ENCODE peak calls at places on chromosomes 3 and 15, in seven cellular contexts. G is GM23248, T is mesenchymal stem cell, W is lower lobe of right lung, Y is ascending aorta, S is esophagus squamous epithelium, P is left ventricle myocardium inferior. H is an unnamed sample. For H3K36me3, the result is how much of the 10 kb centered on the place peaks cover.

GRCh38 chr15:63070681-63071129 is 28.2 kb downstream of the TPM1 start:
- DNase-seq in G (peak), T (peak), W (no peak), Y (no peak), S (no peak), P (no peak), H (no peak)

GRCh38 chr3:26260073-26260623 is 362.4 kb upstream of the LRRC3B start:
- DNase-seq in G (no peak), T (no peak), W (no peak), Y (no peak), S (no peak), P (no peak), H (no peak)

GRCh38 chr3:194270627-194271458 is 80.3 kb downstream of the CPN2 start:
- DNase-seq in G (peak), T (peak), W (peak), Y (peak), S (no peak), P (peak), H (no peak)

GRCh38 chr3:136952292-136952691 is 5.5 kb upstream of the IL20RB start:
- DNase-seq in G (peak), T (peak), W (no peak), Y (no peak), S (no peak), P (no peak), H (no peak)

GRCh38 chr3:32626650-32627049 is 56.0 kb upstream of the DYNC1LI1 start:
- DNase-seq in G (no peak), T (no peak), W (no peak), Y (no peak), S (no peak), P (no peak), H (no peak)

GRCh38 chr3:179811321-179812095 is 158.7 kb downstream of the USP13 start:
- DNase-seq in G (peak), T (peak), W (no peak), Y (no peak), S (no peak), P (no peak), H (no peak)

GRCh38 chr15:52698514-52698913 is 19.3 kb upstream of the ATOSA start:
- DNase-seq in G (no peak), T (peak), W (no peak), Y (no peak), S (no peak), P (no peak), H (no peak)

GRCh38 chr15:59691194-59691805 is 2.2 kb upstream of the BNIP2 start:
- DNase-seq in G (peak), T (peak), W (no peak), Y (no peak), S (no peak), P (no peak), H (no peak)

GRCh38 chr3:89113887-89114840 is 6.7 kb downstream of the EPHA3 start:
- DNase-seq in G (peak), T (peak), W (peak), Y (no peak), S (no peak), P (peak), H (no peak)

GRCh38 chr3:113532698-113533533 is 561 bp downstream of the SIDT1 start:
- DNase-seq in G (peak), T (peak), W (peak), Y (no peak), S (no peak), P (no peak), H (peak)

GRCh38 chr15:44720460-44721185 is 9.3 kb downstream of the B2M start:
- DNase-seq in G (no peak), T (no peak), W (no peak), Y (no peak), S (no peak), P (no peak), H (no peak)

GRCh38 chr15:44718180-44718926 is 7.0 kb downstream of the B2M start:
- DNase-seq in G (no peak), T (no peak), W (no peak), Y (no peak), S (no peak), P (no peak), H (no peak)

GRCh38 chr15:44719293-44719999 is 8.1 kb downstream of the B2M start:
- DNase-seq in G (no peak), T (peak), W (no peak), Y (no peak), S (no peak), P (no peak), H (peak)

GRCh38 chr15:44716983-44717602 is 5.8 kb downstream of the B2M start:
- DNase-seq in G (no peak), T (no peak), W (no peak), Y (no peak), S (no peak), P (no peak), H (no peak)

GRCh38 chr15:44718927-44719292 is 7.6 kb downstream of the B2M start:
- DNase-seq in G (no peak), T (no peak), W (no peak), Y (no peak), S (no peak), P (no peak), H (no peak)
- H3K27ac ChIP-seq in G (no peak), T (no peak), W (no peak), Y (no peak), S (no peak), P (no peak), H (peak)

DNA sequence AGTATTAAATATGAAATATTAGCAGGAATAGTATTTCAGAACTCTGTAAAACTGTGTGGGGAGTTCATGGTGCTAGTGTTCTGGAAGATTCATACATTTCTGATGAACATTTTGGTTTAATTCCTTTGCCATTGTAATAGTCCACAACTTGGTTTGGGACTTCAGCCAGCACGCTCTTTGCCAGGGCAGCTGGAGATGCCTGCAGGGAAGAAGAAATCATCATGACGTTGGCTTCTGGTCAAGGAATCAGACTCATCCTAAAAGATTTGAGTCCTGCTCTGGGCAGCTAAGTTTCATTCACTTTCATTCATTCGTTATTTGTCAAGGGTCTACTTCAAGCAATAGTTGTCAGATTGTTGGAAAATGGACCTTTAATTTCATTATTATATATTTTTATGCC is 32.4 kb upstream of the MRPL3 start:
- DNase-seq in G (peak), T (no peak), W (no peak), Y (no peak), S (no peak), P (no peak), H (no peak)
- H3K36me3 ChIP-seq in G (under half), T (under half), W (under half), Y (under half), S (under half), P (under half), H (under half)

DNA sequence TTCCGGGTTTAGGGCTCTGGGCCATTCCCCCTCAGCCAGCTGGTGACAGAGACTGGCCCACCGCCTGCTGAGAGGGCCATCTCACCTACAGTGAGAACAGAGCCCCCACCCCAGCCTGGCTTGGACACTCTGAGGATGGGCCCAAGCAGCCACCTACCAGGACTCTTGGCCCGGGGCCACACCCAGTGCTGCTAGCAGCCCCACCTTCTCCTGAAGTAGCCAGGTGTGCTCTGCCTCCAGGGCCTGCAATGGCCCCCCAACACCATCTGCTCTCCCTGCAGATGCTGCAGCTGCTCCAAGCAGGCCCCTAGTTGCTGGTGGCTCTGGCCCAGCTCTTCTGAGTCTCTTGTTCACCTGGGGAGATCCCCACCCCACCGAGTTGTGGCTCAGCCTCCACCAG is 6.9 kb upstream of the CLK3 start:
- DNase-seq in G (no peak), T (no peak), W (no peak), Y (no peak), S (no peak), P (no peak), H (no peak)
- H3K27ac ChIP-seq in G (no peak), T (no peak), W (no peak), Y (no peak), S (no peak), P (no peak), H (no peak)

DNA sequence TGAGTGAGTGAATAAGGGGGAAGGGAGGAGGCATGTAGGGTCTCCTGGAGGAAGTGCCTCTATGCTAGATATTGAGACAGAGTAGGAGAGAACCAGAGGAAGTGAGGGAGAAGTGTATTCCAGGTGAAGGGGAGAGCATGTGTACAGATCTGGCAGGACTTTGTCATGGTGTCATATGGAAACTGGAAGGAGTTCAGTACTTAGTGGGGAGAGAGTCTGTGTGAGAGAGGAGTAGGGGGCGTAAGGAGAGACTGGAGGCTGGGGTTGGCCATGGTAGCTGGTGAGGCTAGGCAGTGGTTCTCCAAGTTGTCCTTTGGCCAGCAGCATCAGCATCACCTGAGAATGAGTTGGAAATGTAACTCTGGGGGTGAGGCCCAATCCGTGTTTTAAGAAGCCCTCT is 29.6 kb upstream of the EPHB1 start:
- DNase-seq in G (no peak), T (no peak), W (no peak), Y (no peak), S (no peak), P (no peak), H (no peak)
- H3K36me3 ChIP-seq in G (under half), T (under half), W (under half), Y (under half), S (under half), P (under half), H (under half)

DNA sequence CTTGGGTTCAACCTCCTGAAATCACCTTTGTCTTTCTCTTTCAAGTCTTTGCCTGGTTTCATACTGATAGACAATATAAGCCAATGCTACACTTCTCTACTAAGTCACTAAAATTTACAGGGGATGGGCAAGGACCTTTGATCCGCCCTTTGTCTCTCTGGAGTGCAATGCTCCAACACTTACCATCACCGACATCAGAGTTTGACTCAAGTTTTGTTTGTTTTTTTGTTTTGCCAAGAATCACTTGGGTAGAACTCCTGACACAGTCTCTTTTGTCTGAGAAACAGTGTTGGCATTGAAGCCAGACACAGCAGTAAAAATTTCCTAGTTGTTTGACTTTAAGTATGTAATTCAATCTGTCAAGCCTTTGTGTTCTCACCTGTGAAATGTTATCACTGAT is 29.3 kb downstream of the NFKBIZ start:
- DNase-seq in G (no peak), T (no peak), W (no peak), Y (no peak), S (no peak), P (no peak), H (no peak)
- H3K27ac ChIP-seq in G (no peak), T (no peak), W (no peak), Y (no peak), S (peak), P (no peak), H (no peak)

GRCh38 chr15:50485389-50485788 is 61.1 kb downstream of the USP50 start:
- DNase-seq in G (no peak), T (no peak), W (no peak), Y (no peak), S (no peak), P (no peak), H (no peak)
- H3K36me3 ChIP-seq in G (half or more), T (half or more), W (half or more), Y (half or more), S (under half), P (half or more), H (under half)

GRCh38 chr15:93486407-93487117 is 397.6 kb upstream of the RGMA start:
- DNase-seq in G (no peak), T (no peak), W (no peak), Y (no peak), S (no peak), P (no peak), H (no peak)
- H3K27ac ChIP-seq in G (no peak), T (no peak), W (no peak), Y (peak), S (peak), P (peak), H (no peak)

GRCh38 chr15:58282060-58282708 is 144.0 kb downstream of the AQP9 start:
- DNase-seq in G (no peak), T (peak), W (no peak), Y (no peak), S (no peak), P (no peak), H (no peak)
- H3K36me3 ChIP-seq in G (under half), T (under half), W (under half), Y (under half), S (under half), P (under half), H (under half)

DNA sequence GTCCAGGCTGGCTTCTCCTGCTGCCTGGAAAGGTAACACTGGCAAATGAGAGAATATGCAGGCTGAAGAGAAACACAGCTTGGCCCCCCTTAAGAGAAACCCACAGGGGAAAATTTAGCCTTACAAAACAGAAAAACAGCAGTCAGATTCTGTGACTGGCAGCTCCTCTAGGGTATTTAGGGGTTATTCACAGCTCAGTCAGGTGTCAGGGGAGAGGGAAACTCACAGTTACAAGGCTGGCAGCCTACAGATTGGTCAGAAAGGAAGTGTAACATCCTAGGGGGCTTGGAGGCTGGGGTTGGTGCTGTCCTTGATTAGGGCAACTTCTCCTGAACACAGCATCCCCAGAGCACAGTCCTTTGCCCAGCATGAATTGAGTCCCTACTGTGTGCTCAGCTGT is 81.4 kb downstream of the SEMA5B start:
- DNase-seq in G (no peak), T (no peak), W (no peak), Y (no peak), S (no peak), P (no peak), H (no peak)
- H3K27ac ChIP-seq in G (no peak), T (no peak), W (no peak), Y (no peak), S (no peak), P (peak), H (no peak)

GRCh38 chr15:42802168-42802567 is 65.2 kb upstream of the CDAN1 start:
- DNase-seq in G (no peak), T (no peak), W (no peak), Y (no peak), S (no peak), P (no peak), H (no peak)

GRCh38 chr15:42800731-42801474 is 64.0 kb upstream of the CDAN1 start:
- DNase-seq in G (no peak), T (no peak), W (no peak), Y (no peak), S (no peak), P (no peak), H (no peak)

GRCh38 chr15:42798802-42799201 is 61.9 kb upstream of the CDAN1 start:
- DNase-seq in G (no peak), T (no peak), W (no peak), Y (no peak), S (no peak), P (no peak), H (no peak)

DNA sequence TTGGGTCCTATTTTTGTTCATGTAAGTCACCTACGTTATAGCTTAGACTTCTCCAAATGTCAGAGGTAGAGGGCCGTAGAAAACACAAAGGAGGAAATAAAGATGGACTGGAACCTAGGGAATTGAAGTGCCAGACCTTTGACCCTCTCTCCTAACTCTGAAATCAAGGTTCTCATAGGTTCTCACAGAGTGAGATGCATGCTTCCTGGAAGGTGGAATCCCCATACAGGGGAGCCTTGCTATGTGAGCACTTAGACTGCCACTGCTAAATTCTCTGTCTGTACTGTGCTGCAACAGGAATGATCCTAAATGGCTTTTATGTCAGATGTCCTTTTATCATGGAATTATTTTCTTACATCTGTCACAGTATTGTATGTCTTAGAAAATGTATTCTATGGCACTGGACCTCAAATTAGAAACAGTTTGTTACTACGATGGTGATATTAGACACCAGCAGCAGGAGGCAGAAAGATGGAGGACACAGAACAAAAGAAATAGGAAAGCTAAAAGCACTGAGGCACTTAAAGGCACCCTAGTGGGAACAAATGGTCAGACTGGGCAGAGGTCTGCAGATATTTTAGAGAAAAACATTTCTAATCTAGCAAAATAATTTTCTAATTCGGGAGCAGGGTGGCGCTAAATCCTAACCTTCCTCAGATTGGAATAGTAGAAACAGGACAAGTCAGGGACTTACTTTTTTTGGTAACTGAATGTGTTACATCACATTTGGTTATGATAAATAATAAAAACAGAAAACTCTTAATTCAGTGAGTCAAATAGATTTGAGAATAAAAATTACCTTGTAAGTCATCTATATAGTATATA is 60.2 kb upstream of the CDAN1 start:
- DNase-seq in G (peak), T (no peak), W (no peak), Y (no peak), S (no peak), P (no peak), H (no peak)
- H3K36me3 ChIP-seq in G (under half), T (under half), W (under half), Y (under half), S (under half), P (under half), H (under half)

H was measured in CD8-positive, alpha-beta memory T cell.